ENCODE peak calls at places on chromosomes 12 and 14, in four cellular contexts. W is mucosa of gallbladder, O is NCI-H2029, Z is NCI-H1092. R is an unnamed sample.

GRCh38 chr14:68526420-68527105 is 266.3 kb downstream of the ZFP36L1 start:
- DNase-seq in W (peak; percentile 27), O (no peak), Z (no peak), R (no peak)

GRCh38 chr14:95597784-95598204 is 62.9 kb downstream of the GLRX5 start:
- DNase-seq in W (no peak), O (no peak), Z (peak; percentile 87), R (no peak)

GRCh38 chr14:82432531-82432930 is 898.9 kb upstream of the SEL1L start:
- DNase-seq in W (no peak), O (no peak), Z (no peak), R (no peak)

GRCh38 chr14:91059576-91060471 is 617 bp downstream of the RPS6KA5 start:
- DNase-seq in W (peak; percentile 13), O (peak; percentile 8), Z (peak; percentile 52), R (peak; percentile 63)

GRCh38 chr14:58082491-58083098 is 69.4 kb downstream of the ARMH4 start:
- DNase-seq in W (no peak), O (no peak), Z (no peak), R (no peak)

GRCh38 chr12:49121047-49121696 is 10.0 kb downstream of the TUBA1B start:
- DNase-seq in W (peak; percentile 41), O (peak; percentile 30), Z (no peak), R (peak; percentile 58)

GRCh38 chr14:105398726-105399440 is 545 bp downstream of the TEX22 start:
- DNase-seq in W (no peak), O (no peak), Z (peak; percentile 73), R (no peak)

GRCh38 chr14:29821665-29822429 is 105.8 kb downstream of the PRKD1 start:
- DNase-seq in W (no peak), O (peak; percentile 66), Z (peak; percentile 79), R (no peak)

GRCh38 chr14:78501901-78502300 is 331.7 kb downstream of the NRXN3 start:
- DNase-seq in W (no peak), O (no peak), Z (no peak), R (no peak)

GRCh38 chr12:11171953-11172675 is 1.1 kb downstream of the SMIM10L1 start:
- DNase-seq in W (no peak), O (peak; percentile 1), Z (no peak), R (no peak)

GRCh38 chr12:54394281-54394719 is 9.8 kb upstream of the ZNF385A start:
- DNase-seq in W (no peak), O (peak; percentile 75), Z (peak; percentile 82), R (peak; percentile 57)

R was measured in transverse colon.